ENCODE peak calls at places on chromosomes 5 and 9, in five cellular contexts. Y, H, U, N and G are unnamed samples.

GRCh38 chr9:82104252-82104651 is 115.7 kb downstream of the SPATA31D1 start:
- DNase-seq in Y (no peak), H (no peak), U (no peak), N (no peak), G (no peak)

GRCh38 chr9:34375901-34376595 is 650 bp downstream of the MYORG start:
- DNase-seq in Y (peak; percentile 15), H (peak; percentile 68), U (peak; percentile 57), N (peak; percentile 38), G (no peak)

GRCh38 chr9:97983524-97984187 is 515 bp downstream of the ANP32B start:
- DNase-seq in Y (peak; percentile 4), H (peak; percentile 56), U (peak; percentile 59), N (peak; percentile 32), G (no peak)

GRCh38 chr5:51383494-51384081 is 340 bp downstream of the ISL1 start:
- DNase-seq in Y (no peak), H (no peak), U (no peak), N (no peak), G (no peak)

GRCh38 chr9:14842269-14842668 is 68.0 kb downstream of the FREM1 start:
- DNase-seq in Y (no peak), H (no peak), U (no peak), N (no peak), G (no peak)

GRCh38 chr5:170642066-170642735 is 138.4 kb downstream of the KCNIP1 start:
- DNase-seq in Y (no peak), H (no peak), U (no peak), N (no peak), G (no peak)

GRCh38 chr9:124257865-124258764 is at the start of gene NEK6:
- DNase-seq in Y (peak; percentile 62), H (no peak), U (no peak), N (peak; percentile 69), G (no peak)

GRCh38 chr9:76558465-76558864 is 99.5 kb downstream of the GCNT1 start:
- DNase-seq in Y (no peak), H (no peak), U (no peak), N (no peak), G (no peak)

GRCh38 chr9:116895956-116896355 is 208.9 kb downstream of the TRIM32 start:
- DNase-seq in Y (no peak), H (no peak), U (no peak), N (no peak), G (no peak)

GRCh38 chr5:28648108-28648507 is 1609.7 kb upstream of the CDH9 start:
- DNase-seq in Y (peak; percentile 26), H (no peak), U (peak; percentile 43), N (peak; percentile 35), G (peak; percentile 89)

GRCh38 chr5:55104966-55105701 is 2.7 kb downstream of the GZMA start:
- DNase-seq in Y (no peak), H (no peak), U (no peak), N (no peak), G (no peak)

GRCh38 chr5:59615272-59615671 is 278.3 kb downstream of the PDE4D start:
- DNase-seq in Y (peak; percentile 59), H (no peak), U (no peak), N (peak; percentile 67), G (no peak)

GRCh38 chr5:61758711-61759110 is 426.7 kb downstream of the ZSWIM6 start:
- DNase-seq in Y (no peak), H (no peak), U (no peak), N (no peak), G (no peak)

GRCh38 chr9:116448463-116448862 is 238.6 kb upstream of the TRIM32 start:
- DNase-seq in Y (no peak), H (no peak), U (no peak), N (no peak), G (no peak)

GRCh38 chr5:83503662-83504061 is 32.1 kb downstream of the VCAN start:
- DNase-seq in Y (peak; percentile 30), H (no peak), U (no peak), N (peak; percentile 43), G (no peak)

GRCh38 chr9:79824265-79824664 is 252.5 kb downstream of the TLE4 start:
- DNase-seq in Y (no peak), H (no peak), U (no peak), N (no peak), G (no peak)

GRCh38 chr5:170219615-170220014 is 13.2 kb upstream of the C5orf58 start:
- DNase-seq in Y (peak; percentile 77), H (no peak), U (peak; percentile 43), N (peak; percentile 84), G (peak; percentile 38)

GRCh38 chr9:129918296-129918950 is 83.2 kb downstream of the USP20 start:
- DNase-seq in Y (no peak), H (no peak), U (no peak), N (no peak), G (no peak)

GRCh38 chr9:131999692-132000551 is 79.7 kb downstream of the MED27 start:
- DNase-seq in Y (peak; percentile 91), H (no peak), U (no peak), N (peak; percentile 93), G (peak; percentile 80)

GRCh38 chr9:78680196-78680595 is 383.3 kb downstream of the PSAT1 start:
- DNase-seq in Y (no peak), H (no peak), U (no peak), N (no peak), G (no peak)

GRCh38 chr5:114449836-114450515 is 88.1 kb downstream of the KCNN2 start:
- DNase-seq in Y (peak; percentile 20), H (peak; percentile 80), U (peak; percentile 45), N (peak; percentile 31), G (peak; percentile 63)

GRCh38 chr5:179006564-179006963 is 11.4 kb upstream of the GRM6 start:
- DNase-seq in Y (no peak), H (no peak), U (no peak), N (no peak), G (no peak)

GRCh38 chr5:160042674-160043073 is 33.7 kb downstream of the TTC1 start:
- DNase-seq in Y (no peak), H (no peak), U (no peak), N (no peak), G (no peak)

GRCh38 chr9:133768859-133769510 is 30.8 kb upstream of the SARDH start:
- DNase-seq in Y (no peak), H (no peak), U (peak; percentile 25), N (no peak), G (no peak)

GRCh38 chr9:91055845-91056244 is 254.2 kb downstream of the SYK start:
- DNase-seq in Y (no peak), H (no peak), U (no peak), N (no peak), G (no peak)

GRCh38 chr5:18772475-18772874 is 1138.2 kb downstream of the TAF11L14 start:
- DNase-seq in Y (peak; percentile 23), H (no peak), U (peak; percentile 37), N (peak; percentile 37), G (no peak)
- TF ChIP-seq CTCF in Y (peak; percentile 39), H (no peak), U (peak; percentile 35), N (no peak), G (peak; percentile 62)

GRCh38 chr5:176361437-176362097 is at the start of gene KIAA1191:
- DNase-seq in Y (peak; percentile 81), H (peak; percentile 97), U (peak; percentile 90), N (peak; percentile 91), G (peak; percentile 94)
- TF ChIP-seq CTCF in Y (no peak), H (no peak), U (peak; percentile 21), N (peak; percentile 27), G (peak; percentile 36)

DNA sequence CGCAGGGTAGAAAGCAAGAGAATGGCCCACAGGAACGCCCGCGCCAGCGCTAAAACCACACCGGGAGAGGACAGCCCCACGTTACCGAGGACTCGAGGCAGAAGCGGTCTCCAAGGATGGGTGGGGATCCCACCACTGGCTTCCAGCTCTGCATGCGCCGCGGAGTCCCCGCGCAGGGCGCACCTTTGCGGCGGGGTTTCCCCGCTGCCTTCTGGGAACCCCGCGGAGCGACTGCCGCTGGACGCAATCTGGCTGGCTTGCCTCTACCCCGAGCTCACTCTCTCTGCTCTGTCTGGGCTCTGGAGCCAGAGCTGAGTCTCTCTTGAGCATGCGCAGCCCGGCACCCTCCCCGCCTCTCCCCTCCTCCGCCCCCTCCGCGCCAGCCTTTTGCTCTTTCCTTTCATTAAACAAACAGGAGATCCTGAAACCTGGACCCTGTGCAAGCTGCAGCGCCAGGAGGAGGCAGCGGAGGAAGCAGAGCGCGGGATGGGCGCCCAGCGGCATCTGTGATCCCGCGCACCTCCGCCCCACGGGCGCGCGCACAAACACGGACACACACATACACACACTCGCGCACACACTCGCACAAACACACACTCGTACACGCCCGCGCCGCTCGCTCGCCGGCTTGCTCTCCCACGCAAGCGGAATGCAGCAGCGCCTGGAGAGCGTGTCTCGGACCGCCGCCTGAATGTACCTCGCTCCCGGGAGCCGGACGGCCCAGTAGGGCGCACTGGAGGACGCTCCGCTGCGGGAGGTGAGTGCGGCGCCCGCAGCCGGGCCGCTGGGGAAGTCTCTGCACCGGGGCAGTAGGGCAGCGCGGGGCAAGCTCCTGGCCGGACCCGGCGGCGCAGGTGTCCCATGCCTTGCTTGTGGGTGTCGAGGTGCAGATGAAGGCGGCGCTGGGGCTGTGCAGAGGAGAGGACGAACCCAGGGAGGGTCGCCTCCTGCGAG is at the start of gene PLPPR1:
- DNase-seq in Y (peak; percentile 29), H (peak; percentile 27), U (peak; percentile 53), N (peak; percentile 50), G (peak; percentile 37)
- TF ChIP-seq CTCF in Y (no peak), H (no peak), U (no peak), N (no peak), G (no peak)

GRCh38 chr9:136665111-136665703 is 2.5 kb downstream of the EGFL7 start:
- DNase-seq in Y (no peak), H (no peak), U (no peak), N (peak; percentile 8), G (no peak)
- TF ChIP-seq CTCF in Y (no peak), H (no peak), U (no peak), N (peak; percentile 10), G (peak; percentile 25)

GRCh38 chr5:38847549-38848341 is 1.9 kb downstream of the OSMR start:
- DNase-seq in Y (peak; percentile 64), H (no peak), U (peak; percentile 41), N (peak; percentile 71), G (no peak)
- TF ChIP-seq CTCF in Y (no peak), H (no peak), U (no peak), N (peak; percentile 7), G (peak; percentile 18)

GRCh38 chr9:965497-965896 is 11.0 kb upstream of the DMRT3 start:
- DNase-seq in Y (no peak), H (no peak), U (no peak), N (no peak), G (no peak)

GRCh38 chr9:967851-968641 is 8.4 kb upstream of the DMRT3 start:
- DNase-seq in Y (no peak), H (no peak), U (no peak), N (no peak), G (no peak)

GRCh38 chr9:966936-967335 is 9.5 kb upstream of the DMRT3 start:
- DNase-seq in Y (no peak), H (no peak), U (no peak), N (no peak), G (no peak)

GRCh38 chr9:969310-969692 is 7.2 kb upstream of the DMRT3 start:
- DNase-seq in Y (no peak), H (no peak), U (no peak), N (no peak), G (no peak)

GRCh38 chr9:967436-967835 is 9.0 kb upstream of the DMRT3 start:
- DNase-seq in Y (no peak), H (no peak), U (no peak), N (no peak), G (no peak)
- TF ChIP-seq CTCF in Y (no peak), H (no peak), U (no peak), N (no peak), G (no peak)